ENCODE peak calls at places on chromosomes 11 and 22, in ten cellular contexts. J is OCI-M1; M is suprapubic skin; Q is mucosa of gallbladder; Z is activated CD4-positive, alpha-beta T cell treated with anti-CD3 and anti-CD28 coated beads for 4 hours; R is T-cell; A is GM23248; X is stimulated activated CD4-positive, alpha-beta T cell treated with anti-CD3 and anti-CD28 coated beads, Interleukin-1b, Interleukin-23, amount 100 ng/mL, for 1 hour; O is naive thymus-derived CD8-positive, alpha-beta T cell; S is CD8-positive, alpha-beta T cell. N is an unnamed sample.

GRCh38 chr11:35214792-35215193 is 75.8 kb downstream of the CD44 start:
- DNase-seq in J (no peak), M (no peak), Q (no peak), Z (peak; percentile 41), R (no peak), A (peak; percentile 98), X (no peak), O (no peak), S (no peak), N (no peak)

GRCh38 chr22:42296381-42296853 is 26.0 kb upstream of the TCF20 start:
- DNase-seq in J (no peak), M (no peak), Q (no peak), Z (no peak), R (no peak), A (no peak), X (no peak), O (peak; percentile 18), S (no peak), N (no peak)

GRCh38 chr11:14623036-14623435 is 20.6 kb upstream of the PDE3B start:
- DNase-seq in J (peak; percentile 32), M (no peak), Q (no peak), Z (no peak), R (no peak), A (no peak), X (no peak), O (no peak), S (no peak), N (no peak)

GRCh38 chr22:50697667-50698506 is 25.3 kb downstream of the SHANK3 start:
- DNase-seq in J (no peak), M (peak; percentile 62), Q (no peak), Z (no peak), R (no peak), A (peak; percentile 23), X (no peak), O (no peak), S (no peak), N (no peak)

GRCh38 chr11:44916797-44917196 is 33.9 kb downstream of the TP53I11 start:
- DNase-seq in J (peak; percentile 43), M (no peak), Q (no peak), Z (no peak), R (no peak), A (no peak), X (no peak), O (no peak), S (no peak), N (peak; percentile 38)

GRCh38 chr22:38844661-38845367 is 986 bp upstream of the NPTXR start:
- DNase-seq in J (no peak), M (no peak), Q (no peak), Z (no peak), R (no peak), A (no peak), X (no peak), O (no peak), S (no peak), N (no peak)

GRCh38 chr22:27873476-27873875 is 45.6 kb downstream of the PITPNB start:
- DNase-seq in J (no peak), M (no peak), Q (no peak), Z (no peak), R (no peak), A (no peak), X (no peak), O (no peak), S (no peak), N (no peak)

GRCh38 chr11:8735094-8735493 is 52.5 kb downstream of the RPL27A start:
- DNase-seq in J (no peak), M (no peak), Q (no peak), Z (no peak), R (no peak), A (no peak), X (no peak), O (no peak), S (no peak), N (no peak)

GRCh38 chr11:10455637-10456487 is 798 bp downstream of the AMPD3 start:
- DNase-seq in J (peak; percentile 93), M (no peak), Q (peak; percentile 67), Z (peak; percentile 75), R (peak; percentile 70), A (peak; percentile 86), X (peak; percentile 44), O (peak; percentile 64), S (peak; percentile 54), N (peak; percentile 83)

GRCh38 chr22:45036154-45036553 is 26.3 kb upstream of the PHF21B start:
- DNase-seq in J (no peak), M (no peak), Q (no peak), Z (no peak), R (no peak), A (no peak), X (no peak), O (no peak), S (no peak), N (no peak)

GRCh38 chr11:60864856-60865513 is 2.4 kb upstream of the ZP1 start:
- DNase-seq in J (no peak), M (peak; percentile 20), Q (no peak), Z (no peak), R (no peak), A (no peak), X (no peak), O (no peak), S (no peak), N (no peak)

GRCh38 chr11:119320593-119321524 is 3.9 kb upstream of the MCAM start:
- DNase-seq in J (peak; percentile 65), M (peak; percentile 75), Q (no peak), Z (peak; percentile 32), R (no peak), A (peak; percentile 70), X (no peak), O (peak; percentile 26), S (no peak), N (no peak)

GRCh38 chr22:45226681-45227186 is 14.0 kb downstream of the KIAA0930 start:
- DNase-seq in J (no peak), M (peak; percentile 79), Q (peak; percentile 59), Z (no peak), R (no peak), A (peak; percentile 66), X (no peak), O (no peak), S (no peak), N (peak; percentile 86)

GRCh38 chr11:92504534-92504933 is 279.9 kb downstream of the FAT3 start:
- DNase-seq in J (no peak), M (no peak), Q (peak; percentile 62), Z (no peak), R (no peak), A (no peak), X (no peak), O (no peak), S (no peak), N (no peak)

GRCh38 chr11:12240669-12241068 is 130.3 kb downstream of the MICAL2 start:
- DNase-seq in J (no peak), M (no peak), Q (no peak), Z (no peak), R (no peak), A (no peak), X (no peak), O (no peak), S (no peak), N (no peak)

GRCh38 chr11:82811369-82811768 is 77.7 kb upstream of the FAM181B start:
- DNase-seq in J (no peak), M (no peak), Q (no peak), Z (no peak), R (no peak), A (no peak), X (no peak), O (no peak), S (no peak), N (no peak)

GRCh38 chr11:58024601-58025091 is 965 bp downstream of the OR9Q1 start:
- DNase-seq in J (no peak), M (peak; percentile 72), Q (peak; percentile 40), Z (no peak), R (no peak), A (peak; percentile 83), X (no peak), O (no peak), S (no peak), N (no peak)

GRCh38 chr22:23395476-23396361 is 184.4 kb downstream of the IGLL1 start:
- DNase-seq in J (no peak), M (peak; percentile 47), Q (no peak), Z (no peak), R (no peak), A (no peak), X (no peak), O (no peak), S (no peak), N (no peak)

GRCh38 chr22:24976442-24977218 is 24.1 kb downstream of the KIAA1671 start:
- DNase-seq in J (no peak), M (peak; percentile 85), Q (no peak), Z (no peak), R (no peak), A (no peak), X (no peak), O (no peak), S (no peak), N (no peak)

GRCh38 chr22:27110985-27111451 is 453.6 kb downstream of the MIAT start:
- DNase-seq in J (no peak), M (no peak), Q (no peak), Z (no peak), R (no peak), A (peak; percentile 50), X (no peak), O (no peak), S (no peak), N (no peak)

GRCh38 chr22:28299760-28300159 is 379.9 kb downstream of the TTC28 start:
- DNase-seq in J (no peak), M (no peak), Q (peak; percentile 24), Z (no peak), R (no peak), A (peak; percentile 46), X (no peak), O (no peak), S (no peak), N (no peak)

GRCh38 chr11:118239509-118239908 is 12.7 kb downstream of the MPZL3 start:
- DNase-seq in J (peak; percentile 47), M (no peak), Q (no peak), Z (no peak), R (no peak), A (no peak), X (no peak), O (no peak), S (no peak), N (no peak)

GRCh38 chr11:33533668-33534067 is 167.0 kb downstream of the C11orf91 start:
- DNase-seq in J (no peak), M (no peak), Q (no peak), Z (no peak), R (no peak), A (peak; percentile 63), X (no peak), O (no peak), S (no peak), N (no peak)

GRCh38 chr22:21975854-21976345 is 6.7 kb downstream of the TOP3B start:
- DNase-seq in J (no peak), M (no peak), Q (no peak), Z (no peak), R (no peak), A (no peak), X (no peak), O (no peak), S (no peak), N (no peak)

GRCh38 chr11:69867076-69868002 is 48.1 kb upstream of the FGF3 start:
- DNase-seq in J (no peak), M (no peak), Q (no peak), Z (no peak), R (no peak), A (peak; percentile 41), X (no peak), O (no peak), S (no peak), N (no peak)

GRCh38 chr11:803770-804598 is 1.0 kb downstream of the PIDD1 start:
- DNase-seq in J (no peak), M (no peak), Q (no peak), Z (no peak), R (no peak), A (no peak), X (no peak), O (no peak), S (no peak), N (no peak)

GRCh38 chr11:29183301-29183700 is 833.5 kb downstream of the KCNA4 start:
- DNase-seq in J (peak; percentile 60), M (no peak), Q (no peak), Z (no peak), R (no peak), A (no peak), X (no peak), O (no peak), S (no peak), N (no peak)

N was measured in MV-4-11.